ENCODE peak calls at places on chromosomes 6 and 20, in six cellular contexts. H is AG04450, E is SK-N-SH, F is psoas muscle, S is gastrocnemius medialis, B is endothelial cell of umbilical vein. G is an unnamed sample. For H3K27me3, the result is how much of the 10 kb centered on the place peaks cover.

GRCh38 chr6:143803769-143804540 is 39.2 kb upstream of the LTV1 start:
- DNase-seq in F (no peak), E (no peak), S (no peak), B (peak), H (no peak), G (no peak)

GRCh38 chr6:90530882-90531281 is 56.0 kb downstream of the MAP3K7 start:
- DNase-seq in F (no peak), B (no peak), S (no peak), H (no peak), E (no peak), G (no peak)

GRCh38 chr20:32114305-32114960 is 4.9 kb downstream of the TM9SF4 start:
- DNase-seq in S (no peak), H (no peak), B (no peak), E (peak), F (no peak), G (no peak)

GRCh38 chr6:65818576-65818975 is 111.5 kb upstream of the EYS start:
- DNase-seq in H (no peak), S (no peak), F (no peak), B (no peak), E (no peak), G (no peak)

GRCh38 chr6:126039284-126039683 is 52.9 kb downstream of the TRMT11 start:
- DNase-seq in B (no peak), E (no peak), H (no peak), F (no peak), S (no peak), G (no peak)

GRCh38 chr20:33551778-33552177 is 61.9 kb downstream of the CBFA2T2 start:
- DNase-seq in F (no peak), E (no peak), S (no peak), H (no peak), B (no peak), G (no peak)

GRCh38 chr6:14123331-14124105 is 5.9 kb downstream of the CD83 start:
- DNase-seq in H (no peak), B (no peak), E (no peak), F (no peak), S (no peak), G (no peak)

GRCh38 chr20:58649288-58650180 is 1.5 kb upstream of the STX16 start:
- DNase-seq in B (no peak), H (no peak), E (no peak), S (no peak), F (peak), G (no peak)

GRCh38 chr6:136063095-136063494 is 187.0 kb downstream of the MTFR2 start:
- DNase-seq in B (no peak), H (no peak), E (no peak), F (no peak), S (no peak), G (no peak)

GRCh38 chr6:119821380-119821779 is 471.8 kb upstream of the MAN1A1 start:
- DNase-seq in S (no peak), E (no peak), H (no peak), F (no peak), B (no peak), G (no peak)

GRCh38 chr6:57421503-57421902 is 104.1 kb downstream of the PRIM2 start:
- DNase-seq in F (no peak), B (no peak), S (no peak), E (no peak), H (no peak), G (no peak)

GRCh38 chr20:24164360-24164759 is 175.8 kb upstream of the GGTLC1 start:
- DNase-seq in B (peak), S (no peak), E (peak), H (no peak), F (no peak), G (no peak)

GRCh38 chr20:13644010-13644409 is 5.3 kb upstream of the TASP1 start:
- DNase-seq in B (no peak), F (no peak), H (no peak), S (no peak), E (no peak), G (no peak)

GRCh38 chr20:50744143-50744792 is 12.9 kb downstream of the PARD6B start:
- DNase-seq in H (peak), B (peak), S (peak), F (peak), E (peak), G (no peak)

GRCh38 chr6:44257007-44257752 is at the start of gene SLC35B2:
- DNase-seq in F (peak), H (no peak), S (no peak), E (peak), B (peak), G (peak)

GRCh38 chr20:36866681-36867485 is 9.1 kb upstream of the TLDC2 start:
- DNase-seq in H (no peak), E (no peak), S (no peak), F (no peak), B (no peak), G (no peak)

GRCh38 chr6:41642960-41643898 is 5.0 kb downstream of the MDFI start:
- DNase-seq in F (no peak), H (no peak), S (no peak), B (peak), E (no peak), G (no peak)

GRCh38 chr20:47753571-47754120 is 31.6 kb downstream of the SULF2 start:
- DNase-seq in S (no peak), E (no peak), F (no peak), H (no peak), B (no peak), G (no peak)

GRCh38 chr20:4896971-4897497 is 104.3 kb downstream of the SLC23A2 start:
- DNase-seq in F (no peak), S (no peak), B (no peak), H (no peak), E (no peak), G (no peak)

GRCh38 chr6:63904844-63905243 is 269.2 kb downstream of the PHF3 start:
- DNase-seq in S (no peak), B (peak), H (no peak), F (no peak), E (no peak), G (no peak)

GRCh38 chr6:99093781-99094180 is 146.0 kb upstream of the FBXL4 start:
- DNase-seq in H (no peak), F (no peak), B (no peak), S (no peak), E (no peak), G (no peak)

GRCh38 chr20:38650010-38650409 is 48.4 kb downstream of the ARHGAP40 start:
- DNase-seq in H (no peak), S (no peak), F (no peak), B (no peak), E (no peak), G (no peak)

GRCh38 chr6:85641522-85641915 is 1.2 kb downstream of the SYNCRIP start:
- DNase-seq in H (no peak), B (peak), S (no peak), E (no peak), F (no peak), G (no peak)

GRCh38 chr6:25023781-25024180 is 88.0 kb upstream of the RIPOR2 start:
- DNase-seq in S (no peak), B (no peak), F (no peak), E (no peak), H (no peak), G (no peak)

GRCh38 chr6:44222987-44223470 is 366 bp upstream of the SLC29A1 start:
- DNase-seq in E (no peak), F (no peak), S (no peak), H (no peak), B (peak), G (no peak)

GRCh38 chr6:4157506-4157905 is 22.1 kb upstream of the ECI2 start:
- DNase-seq in H (no peak), S (no peak), E (no peak), B (no peak), F (no peak), G (no peak)

GRCh38 chr20:61949714-61950630 is 115.7 kb downstream of the TAF4 start:
- DNase-seq in E (no peak), B (no peak), H (no peak), F (peak), S (no peak), G (peak)

GRCh38 chr6:54801669-54802068 is 44.9 kb upstream of the FAM83B start:
- DNase-seq in B (peak), H (peak), F (no peak), S (no peak), E (no peak), G (no peak)

GRCh38 chr6:144149558-144149893 is 791 bp upstream of the STX11 start:
- DNase-seq in F (no peak), E (no peak), B (no peak), H (no peak), S (no peak), G (no peak)

GRCh38 chr6:125714431-125715090 is 34.9 kb upstream of the HEY2 start:
- DNase-seq in F (no peak), B (no peak), S (no peak), H (no peak), E (no peak), G (no peak)

GRCh38 chr6:42795651-42796050 is 13.8 kb downstream of the BICRAL start:
- DNase-seq in S (no peak), E (no peak), H (no peak), F (no peak), B (no peak), G (no peak)

GRCh38 chr6:5438882-5439584 is 177.7 kb downstream of the FARS2 start:
- DNase-seq in E (no peak), H (no peak), B (peak), F (no peak), S (no peak), G (no peak)

GRCh38 chr6:14309516-14309915 is 191.9 kb downstream of the CD83 start:
- DNase-seq in E (no peak), B (no peak), S (no peak), H (no peak), F (no peak), G (no peak)

GRCh38 chr20:63574829-63575720 is 1.0 kb upstream of the HELZ2 start:
- DNase-seq in F (no peak), B (no peak), H (no peak), E (no peak), S (no peak), G (no peak)

GRCh38 chr20:48015943-48016723 is 230.9 kb upstream of the SULF2 start:
- DNase-seq in B (no peak), E (no peak), F (no peak), S (no peak), H (no peak), G (no peak)

GRCh38 chr6:94953867-94954631 is 623.3 kb upstream of the MANEA start:
- DNase-seq in F (no peak), H (no peak), E (no peak), S (no peak), B (no peak), G (no peak)

GRCh38 chr20:59183751-59184150 is 20.1 kb downstream of the ZNF831 start:
- DNase-seq in B (no peak), F (no peak), E (no peak), H (no peak), S (no peak), G (no peak)

GRCh38 chr6:134840086-134840485 is 109.8 kb downstream of the ALDH8A1 start:
- DNase-seq in B (no peak), H (no peak), E (no peak), S (no peak), F (no peak), G (no peak)

GRCh38 chr20:61744691-61745396 is 320.8 kb downstream of the TAF4 start:
- DNase-seq in E (no peak), S (no peak), B (no peak), F (peak), H (peak), G (no peak)

GRCh38 chr20:24634855-24635254 is 165.4 kb downstream of the SYNDIG1 start:
- DNase-seq in S (no peak), H (peak), B (no peak), E (no peak), F (no peak), G (peak)

GRCh38 chr20:15166744-15167143 is 829.3 kb upstream of the FLRT3 start:
- DNase-seq in B (no peak), E (no peak), H (no peak), F (no peak), S (no peak), G (no peak)

GRCh38 chr20:15164726-15165125 is 827.3 kb upstream of the FLRT3 start:
- DNase-seq in S (no peak), F (no peak), E (no peak), H (no peak), B (no peak), G (no peak)

GRCh38 chr20:15158438-15158990 is 821.1 kb upstream of the FLRT3 start:
- DNase-seq in F (no peak), S (no peak), E (no peak), H (no peak), B (no peak), G (no peak)

GRCh38 chr20:15163632-15164031 is 826.2 kb upstream of the FLRT3 start:
- DNase-seq in S (no peak), E (no peak), H (no peak), B (no peak), F (no peak), G (no peak)

DNA sequence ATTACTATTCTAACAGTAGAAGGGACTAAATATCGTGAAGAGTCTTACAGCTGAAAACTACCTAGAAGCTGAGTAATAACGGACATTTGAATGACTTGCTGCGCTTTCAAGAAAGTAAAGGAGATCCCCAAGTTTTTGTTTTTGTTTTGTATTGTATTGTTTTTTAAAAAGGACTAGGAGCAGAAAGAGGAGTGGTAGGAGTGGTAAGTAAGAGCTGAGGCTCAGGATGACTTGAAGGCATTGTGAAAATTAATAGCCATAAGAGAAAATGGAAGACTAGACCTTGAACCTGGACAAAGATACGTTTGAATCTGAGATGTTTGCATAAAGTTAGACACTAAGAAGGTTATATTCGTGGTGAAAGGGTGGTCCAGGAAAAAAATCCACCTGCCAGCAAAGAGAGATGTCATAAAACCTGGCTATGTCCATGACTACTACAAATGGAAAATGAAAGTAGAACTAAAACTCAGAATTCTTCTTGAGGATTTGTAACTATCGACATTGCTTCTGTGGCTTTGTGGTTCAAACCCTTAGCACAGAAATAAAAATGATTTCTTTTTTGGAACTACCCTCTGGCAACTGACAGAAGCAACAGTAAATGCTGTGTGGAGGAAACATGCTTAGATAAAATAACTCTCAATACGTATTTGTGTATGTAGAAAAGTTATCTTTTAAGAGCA is 824.8 kb upstream of the FLRT3 start:
- DNase-seq in S (no peak), F (no peak), E (no peak), H (no peak), B (no peak), G (no peak)
- H3K4me3 ChIP-seq in S (no peak), F (no peak), E (no peak), H (no peak), B (no peak), G (no peak)

DNA sequence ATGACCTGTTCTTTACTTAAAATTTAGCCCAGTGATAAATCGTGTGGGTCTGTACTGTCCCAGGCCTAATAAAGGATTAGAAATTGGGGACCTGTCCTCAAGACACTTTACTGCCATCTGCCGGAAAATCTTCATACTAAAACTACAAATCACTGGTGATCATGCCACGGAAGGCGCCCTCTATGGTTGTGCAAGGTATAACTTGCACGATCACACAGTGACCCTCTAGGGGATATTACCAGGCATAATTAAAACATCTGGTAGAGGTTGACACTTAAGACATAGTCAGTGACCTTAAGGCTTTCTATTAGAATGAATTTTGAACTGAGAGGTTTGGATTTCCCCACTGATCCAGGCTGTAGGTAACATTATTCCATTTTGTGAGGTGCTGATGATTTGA is 172.6 kb downstream of the BMP2 start:
- DNase-seq in F (no peak), S (no peak), H (no peak), E (peak), B (no peak), G (no peak)
- TF ChIP-seq CTCF in F (no peak), S (no peak), H (no peak), E (peak), B (peak), G (peak)

DNA sequence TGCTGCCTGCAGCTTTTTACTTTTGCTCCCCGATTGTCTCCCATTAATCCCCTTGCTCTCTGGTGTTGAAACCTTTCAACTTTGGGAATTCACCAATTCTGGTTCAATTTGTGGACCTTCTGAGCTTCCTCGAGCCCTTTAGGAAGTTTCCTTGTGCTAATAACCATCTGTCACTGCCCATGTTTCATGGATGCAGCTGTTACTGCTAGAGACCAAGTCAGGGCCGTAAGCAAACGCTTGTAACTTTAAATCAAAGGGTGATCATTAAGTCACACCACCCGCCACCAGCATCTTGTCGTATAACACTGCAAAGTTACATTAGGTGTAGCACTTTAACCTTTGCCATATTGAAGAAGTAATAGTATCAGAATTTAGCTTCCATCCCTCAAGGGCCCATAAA is 268.3 kb upstream of the SASH1 start:
- DNase-seq in B (no peak), H (no peak), S (no peak), E (no peak), F (no peak), G (no peak)
- H3K27me3 ChIP-seq in B (under half), H (under half), S (under half), E (under half), F (under half), G (under half)

GRCh38 chr6:137779982-137780381 is 87.1 kb upstream of the TNFAIP3 start:
- DNase-seq in S (no peak), B (no peak), F (no peak), E (no peak), H (no peak), G (no peak)
- H3K4me3 ChIP-seq in S (no peak), B (no peak), F (no peak), E (no peak), H (no peak), G (no peak)

DNA sequence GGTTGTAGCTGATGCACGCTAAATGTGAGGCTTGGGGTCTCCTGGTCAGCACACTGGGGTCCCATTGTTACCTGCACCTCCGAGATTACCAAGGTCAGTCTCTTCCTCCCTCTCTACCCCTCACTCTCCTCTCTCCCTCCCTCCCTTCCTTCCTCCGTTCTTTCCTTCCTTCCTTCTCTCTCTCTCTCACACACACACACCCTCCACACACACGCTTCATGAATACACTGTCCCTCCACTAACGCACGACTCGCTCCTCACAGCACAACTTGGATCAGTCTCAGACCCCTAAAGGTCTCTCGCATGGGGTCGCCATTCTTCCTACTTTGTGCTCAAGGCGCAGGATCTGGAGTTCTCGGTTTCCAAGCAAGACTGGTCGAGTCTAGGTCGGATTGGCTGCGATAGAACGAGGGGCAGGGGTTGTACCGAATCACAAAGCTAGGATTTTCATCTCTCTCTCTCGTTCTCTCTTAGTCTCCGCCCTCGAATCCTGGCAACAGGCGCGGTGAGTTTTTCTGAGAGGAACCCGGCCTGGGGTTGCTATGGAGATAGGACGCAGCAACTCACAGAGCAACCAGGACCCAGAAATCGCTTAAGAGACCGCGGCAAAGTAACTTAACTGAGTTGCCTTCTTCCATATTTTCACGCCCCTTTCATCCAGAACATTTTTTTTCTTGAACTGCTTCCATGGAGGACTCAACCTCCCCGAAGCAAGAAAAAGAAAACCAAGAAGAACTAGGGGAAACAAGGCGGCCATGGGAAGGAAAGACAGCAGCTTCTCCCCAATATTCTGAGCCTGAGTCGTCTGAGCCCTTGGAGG is at the start of gene RSPH4A:
- DNase-seq in B (peak), F (peak), S (peak), H (peak), E (peak), G (peak)
- TF ChIP-seq CTCF in B (no peak), F (no peak), S (no peak), H (peak), E (peak), G (no peak)

GRCh38 chr6:149984778-149985177 is 21.0 kb downstream of the ULBP1 start:
- DNase-seq in H (no peak), E (no peak), S (no peak), B (no peak), F (no peak), G (no peak)
- H3K27me3 ChIP-seq in H (half or more), E (half or more), S (half or more), B (half or more), F (half or more), G (half or more)

GRCh38 chr6:151808331-151809241 is 1.1 kb downstream of the ESR1 start:
- DNase-seq in B (no peak), H (no peak), E (peak), F (peak), S (peak), G (no peak)

GRCh38 chr6:151804585-151805285 is 2.7 kb upstream of the ESR1 start:
- DNase-seq in E (no peak), S (peak), F (peak), B (no peak), H (no peak), G (no peak)

GRCh38 chr6:151805286-151805840 is 2.1 kb upstream of the ESR1 start:
- DNase-seq in B (no peak), F (peak), H (no peak), S (peak), E (peak), G (no peak)

GRCh38 chr6:151806757-151807512 is 547 bp upstream of the ESR1 start:
- DNase-seq in F (peak), S (no peak), B (no peak), E (peak), H (no peak), G (no peak)

GRCh38 chr6:151807513-151808330 is at the start of gene ESR1:
- DNase-seq in H (no peak), S (peak), E (peak), B (peak), F (peak), G (no peak)
- H3K4me3 ChIP-seq in H (no peak), S (peak), E (no peak), B (peak), F (peak), G (no peak)